ENCODE peak calls at places on chromosomes 1 and 21, in nine cellular contexts. One of them, this sample, is unnamed.

GRCh38 chr1:164765557-164765956 is 206.6 kb downstream of the PBX1 start:
- DNase-seq in NB4: no peak
- DNase-seq in stimulated activated CD8-positive, alpha-beta memory T cell treated with anti-CD3 and anti-CD28 coated beads, Interleukin-4, amount 100 ng/mL, for 24 hours: no peak
- DNase-seq in lower lobe of right lung: no peak
- DNase-seq in cardiac septum: no peak
- DNase-seq in mesendoderm: peak
- DNase-seq in epithelial cell of esophagus: peak
- DNase-seq in HCEC 1CT: peak
- DNase-seq in mucosa of descending colon: no peak
- DNase-seq in this sample: peak

GRCh38 chr1:159279754-159280153 is 22.4 kb upstream of the FCER1A start:
- DNase-seq in HCEC 1CT: peak
- DNase-seq in stimulated activated CD8-positive, alpha-beta memory T cell treated with anti-CD3 and anti-CD28 coated beads, Interleukin-4, amount 100 ng/mL, for 24 hours: no peak
- DNase-seq in mesendoderm: no peak
- DNase-seq in lower lobe of right lung: no peak
- DNase-seq in NB4: no peak
- DNase-seq in cardiac septum: no peak
- DNase-seq in mucosa of descending colon: no peak
- DNase-seq in epithelial cell of esophagus: no peak
- DNase-seq in this sample: no peak

GRCh38 chr1:157622471-157622870 is 24.6 kb upstream of the FCRL4 start:
- DNase-seq in mucosa of descending colon: no peak
- DNase-seq in HCEC 1CT: no peak
- DNase-seq in mesendoderm: no peak
- DNase-seq in epithelial cell of esophagus: no peak
- DNase-seq in NB4: no peak
- DNase-seq in stimulated activated CD8-positive, alpha-beta memory T cell treated with anti-CD3 and anti-CD28 coated beads, Interleukin-4, amount 100 ng/mL, for 24 hours: no peak
- DNase-seq in cardiac septum: no peak
- DNase-seq in lower lobe of right lung: no peak
- DNase-seq in this sample: no peak

GRCh38 chr21:37763298-37763697 is 153.0 kb downstream of the KCNJ6 start:
- DNase-seq in HCEC 1CT: no peak
- DNase-seq in NB4: no peak
- DNase-seq in epithelial cell of esophagus: no peak
- DNase-seq in mucosa of descending colon: no peak
- DNase-seq in mesendoderm: no peak
- DNase-seq in lower lobe of right lung: no peak
- DNase-seq in stimulated activated CD8-positive, alpha-beta memory T cell treated with anti-CD3 and anti-CD28 coated beads, Interleukin-4, amount 100 ng/mL, for 24 hours: no peak
- DNase-seq in cardiac septum: no peak
- DNase-seq in this sample: no peak

GRCh38 chr1:153553691-153554608 is 4.9 kb upstream of the S100A3 start:
- DNase-seq in stimulated activated CD8-positive, alpha-beta memory T cell treated with anti-CD3 and anti-CD28 coated beads, Interleukin-4, amount 100 ng/mL, for 24 hours: no peak
- DNase-seq in mucosa of descending colon: no peak
- DNase-seq in HCEC 1CT: no peak
- DNase-seq in mesendoderm: no peak
- DNase-seq in NB4: no peak
- DNase-seq in lower lobe of right lung: no peak
- DNase-seq in epithelial cell of esophagus: peak
- DNase-seq in cardiac septum: no peak
- DNase-seq in this sample: no peak

GRCh38 chr1:19877821-19878636 is 4.2 kb upstream of the OTUD3 start:
- DNase-seq in cardiac septum: no peak
- DNase-seq in mesendoderm: peak
- DNase-seq in NB4: peak
- DNase-seq in epithelial cell of esophagus: peak
- DNase-seq in stimulated activated CD8-positive, alpha-beta memory T cell treated with anti-CD3 and anti-CD28 coated beads, Interleukin-4, amount 100 ng/mL, for 24 hours: no peak
- DNase-seq in lower lobe of right lung: no peak
- DNase-seq in mucosa of descending colon: no peak
- DNase-seq in HCEC 1CT: no peak
- DNase-seq in this sample: no peak

GRCh38 chr1:200897188-200897710 is 2.5 kb downstream of the INAVA start:
- DNase-seq in epithelial cell of esophagus: no peak
- DNase-seq in mucosa of descending colon: no peak
- DNase-seq in NB4: no peak
- DNase-seq in HCEC 1CT: no peak
- DNase-seq in cardiac septum: no peak
- DNase-seq in lower lobe of right lung: no peak
- DNase-seq in mesendoderm: no peak
- DNase-seq in stimulated activated CD8-positive, alpha-beta memory T cell treated with anti-CD3 and anti-CD28 coated beads, Interleukin-4, amount 100 ng/mL, for 24 hours: no peak
- DNase-seq in this sample: no peak

GRCh38 chr1:160103658-160104519 is 5.5 kb upstream of the IGSF8 start:
- DNase-seq in HCEC 1CT: no peak
- DNase-seq in mucosa of descending colon: no peak
- DNase-seq in mesendoderm: no peak
- DNase-seq in NB4: no peak
- DNase-seq in lower lobe of right lung: no peak
- DNase-seq in stimulated activated CD8-positive, alpha-beta memory T cell treated with anti-CD3 and anti-CD28 coated beads, Interleukin-4, amount 100 ng/mL, for 24 hours: no peak
- DNase-seq in cardiac septum: no peak
- DNase-seq in epithelial cell of esophagus: no peak
- DNase-seq in this sample: no peak

GRCh38 chr1:202085682-202086373 is 36.9 kb upstream of the GPR37L1 start:
- DNase-seq in epithelial cell of esophagus: no peak
- DNase-seq in mucosa of descending colon: no peak
- DNase-seq in stimulated activated CD8-positive, alpha-beta memory T cell treated with anti-CD3 and anti-CD28 coated beads, Interleukin-4, amount 100 ng/mL, for 24 hours: no peak
- DNase-seq in cardiac septum: no peak
- DNase-seq in lower lobe of right lung: no peak
- DNase-seq in HCEC 1CT: no peak
- DNase-seq in NB4: no peak
- DNase-seq in mesendoderm: peak
- DNase-seq in this sample: peak

GRCh38 chr21:45330075-45330781 is 42.5 kb upstream of the POFUT2 start:
- DNase-seq in mucosa of descending colon: peak
- DNase-seq in stimulated activated CD8-positive, alpha-beta memory T cell treated with anti-CD3 and anti-CD28 coated beads, Interleukin-4, amount 100 ng/mL, for 24 hours: no peak
- DNase-seq in epithelial cell of esophagus: peak
- DNase-seq in NB4: no peak
- DNase-seq in mesendoderm: peak
- DNase-seq in cardiac septum: no peak
- DNase-seq in HCEC 1CT: peak
- DNase-seq in lower lobe of right lung: peak
- DNase-seq in this sample: peak

GRCh38 chr1:181499825-181500224 is 16.5 kb downstream of the CACNA1E start:
- DNase-seq in epithelial cell of esophagus: peak
- DNase-seq in mesendoderm: no peak
- DNase-seq in HCEC 1CT: no peak
- DNase-seq in stimulated activated CD8-positive, alpha-beta memory T cell treated with anti-CD3 and anti-CD28 coated beads, Interleukin-4, amount 100 ng/mL, for 24 hours: no peak
- DNase-seq in lower lobe of right lung: no peak
- DNase-seq in NB4: no peak
- DNase-seq in mucosa of descending colon: no peak
- DNase-seq in cardiac septum: no peak
- DNase-seq in this sample: no peak

GRCh38 chr1:236289492-236290131 is 7.9 kb upstream of the ERO1B start:
- DNase-seq in HCEC 1CT: no peak
- DNase-seq in NB4: no peak
- DNase-seq in stimulated activated CD8-positive, alpha-beta memory T cell treated with anti-CD3 and anti-CD28 coated beads, Interleukin-4, amount 100 ng/mL, for 24 hours: no peak
- DNase-seq in mesendoderm: no peak
- DNase-seq in cardiac septum: no peak
- DNase-seq in lower lobe of right lung: no peak
- DNase-seq in epithelial cell of esophagus: no peak
- DNase-seq in mucosa of descending colon: no peak
- DNase-seq in this sample: no peak

GRCh38 chr1:230212405-230212936 is 145.4 kb downstream of the GALNT2 start:
- DNase-seq in cardiac septum: no peak
- DNase-seq in NB4: no peak
- DNase-seq in HCEC 1CT: no peak
- DNase-seq in mucosa of descending colon: no peak
- DNase-seq in lower lobe of right lung: no peak
- DNase-seq in epithelial cell of esophagus: no peak
- DNase-seq in stimulated activated CD8-positive, alpha-beta memory T cell treated with anti-CD3 and anti-CD28 coated beads, Interleukin-4, amount 100 ng/mL, for 24 hours: no peak
- DNase-seq in mesendoderm: no peak
- DNase-seq in this sample: no peak

GRCh38 chr1:38962113-38962512 is 20.5 kb upstream of the RHBDL2 start:
- DNase-seq in cardiac septum: no peak
- DNase-seq in lower lobe of right lung: no peak
- DNase-seq in mesendoderm: no peak
- DNase-seq in NB4: peak
- DNase-seq in stimulated activated CD8-positive, alpha-beta memory T cell treated with anti-CD3 and anti-CD28 coated beads, Interleukin-4, amount 100 ng/mL, for 24 hours: no peak
- DNase-seq in mucosa of descending colon: no peak
- DNase-seq in epithelial cell of esophagus: peak
- DNase-seq in HCEC 1CT: peak
- DNase-seq in this sample: peak

GRCh38 chr1:107993920-107994319 is 28.9 kb upstream of the VAV3 start:
- DNase-seq in mesendoderm: no peak
- DNase-seq in epithelial cell of esophagus: peak
- DNase-seq in mucosa of descending colon: no peak
- DNase-seq in lower lobe of right lung: no peak
- DNase-seq in HCEC 1CT: no peak
- DNase-seq in stimulated activated CD8-positive, alpha-beta memory T cell treated with anti-CD3 and anti-CD28 coated beads, Interleukin-4, amount 100 ng/mL, for 24 hours: no peak
- DNase-seq in cardiac septum: no peak
- DNase-seq in NB4: no peak
- DNase-seq in this sample: no peak

GRCh38 chr1:151798571-151798970 is 6.6 kb downstream of the LINGO4 start:
- DNase-seq in lower lobe of right lung: no peak
- DNase-seq in cardiac septum: no peak
- DNase-seq in stimulated activated CD8-positive, alpha-beta memory T cell treated with anti-CD3 and anti-CD28 coated beads, Interleukin-4, amount 100 ng/mL, for 24 hours: no peak
- DNase-seq in NB4: no peak
- DNase-seq in mesendoderm: no peak
- DNase-seq in mucosa of descending colon: no peak
- DNase-seq in epithelial cell of esophagus: no peak
- DNase-seq in HCEC 1CT: no peak
- DNase-seq in this sample: no peak

GRCh38 chr1:221921936-221922335 is 180.0 kb upstream of the DUSP10 start:
- DNase-seq in NB4: no peak
- DNase-seq in epithelial cell of esophagus: peak
- DNase-seq in cardiac septum: no peak
- DNase-seq in mesendoderm: no peak
- DNase-seq in mucosa of descending colon: no peak
- DNase-seq in lower lobe of right lung: no peak
- DNase-seq in stimulated activated CD8-positive, alpha-beta memory T cell treated with anti-CD3 and anti-CD28 coated beads, Interleukin-4, amount 100 ng/mL, for 24 hours: no peak
- DNase-seq in HCEC 1CT: no peak
- DNase-seq in this sample: peak

GRCh38 chr1:61012365-61012764 is 70.0 kb upstream of the NFIA start:
- DNase-seq in mucosa of descending colon: no peak
- DNase-seq in cardiac septum: no peak
- DNase-seq in HCEC 1CT: no peak
- DNase-seq in stimulated activated CD8-positive, alpha-beta memory T cell treated with anti-CD3 and anti-CD28 coated beads, Interleukin-4, amount 100 ng/mL, for 24 hours: no peak
- DNase-seq in epithelial cell of esophagus: no peak
- DNase-seq in NB4: no peak
- DNase-seq in mesendoderm: no peak
- DNase-seq in lower lobe of right lung: no peak
- DNase-seq in this sample: no peak

GRCh38 chr1:15345711-15346355 is 63.9 kb upstream of the EFHD2 start:
- DNase-seq in cardiac septum: no peak
- DNase-seq in mucosa of descending colon: peak
- DNase-seq in mesendoderm: no peak
- DNase-seq in lower lobe of right lung: peak
- DNase-seq in stimulated activated CD8-positive, alpha-beta memory T cell treated with anti-CD3 and anti-CD28 coated beads, Interleukin-4, amount 100 ng/mL, for 24 hours: peak
- DNase-seq in NB4: peak
- DNase-seq in HCEC 1CT: no peak
- DNase-seq in epithelial cell of esophagus: peak
- DNase-seq in this sample: no peak

GRCh38 chr1:211920141-211920572 is 89.6 kb upstream of the LPGAT1 start:
- DNase-seq in HCEC 1CT: no peak
- DNase-seq in mucosa of descending colon: no peak
- DNase-seq in lower lobe of right lung: no peak
- DNase-seq in cardiac septum: no peak
- DNase-seq in stimulated activated CD8-positive, alpha-beta memory T cell treated with anti-CD3 and anti-CD28 coated beads, Interleukin-4, amount 100 ng/mL, for 24 hours: no peak
- DNase-seq in NB4: no peak
- DNase-seq in mesendoderm: no peak
- DNase-seq in epithelial cell of esophagus: no peak
- DNase-seq in this sample: peak

GRCh38 chr1:180994262-180994661 is 28.4 kb downstream of the STX6 start:
- DNase-seq in cardiac septum: no peak
- DNase-seq in lower lobe of right lung: no peak
- DNase-seq in NB4: no peak
- DNase-seq in mesendoderm: peak
- DNase-seq in epithelial cell of esophagus: peak
- DNase-seq in mucosa of descending colon: no peak
- DNase-seq in stimulated activated CD8-positive, alpha-beta memory T cell treated with anti-CD3 and anti-CD28 coated beads, Interleukin-4, amount 100 ng/mL, for 24 hours: no peak
- DNase-seq in HCEC 1CT: peak
- DNase-seq in this sample: peak

GRCh38 chr1:176735201-176735600 is 272.2 kb downstream of the PAPPA2 start:
- DNase-seq in mesendoderm: no peak
- DNase-seq in NB4: no peak
- DNase-seq in cardiac septum: no peak
- DNase-seq in mucosa of descending colon: no peak
- DNase-seq in epithelial cell of esophagus: no peak
- DNase-seq in stimulated activated CD8-positive, alpha-beta memory T cell treated with anti-CD3 and anti-CD28 coated beads, Interleukin-4, amount 100 ng/mL, for 24 hours: no peak
- DNase-seq in lower lobe of right lung: no peak
- DNase-seq in HCEC 1CT: no peak
- DNase-seq in this sample: no peak

GRCh38 chr1:1117469-1117831 is 1.6 kb upstream of the C1orf159 start:
- DNase-seq in lower lobe of right lung: peak
- DNase-seq in mucosa of descending colon: no peak
- DNase-seq in mesendoderm: no peak
- DNase-seq in HCEC 1CT: no peak
- DNase-seq in stimulated activated CD8-positive, alpha-beta memory T cell treated with anti-CD3 and anti-CD28 coated beads, Interleukin-4, amount 100 ng/mL, for 24 hours: no peak
- DNase-seq in epithelial cell of esophagus: no peak
- DNase-seq in NB4: peak
- DNase-seq in cardiac septum: no peak
- DNase-seq in this sample: no peak

GRCh38 chr21:16841917-16842316 is 670.9 kb upstream of the CXADR start:
- DNase-seq in stimulated activated CD8-positive, alpha-beta memory T cell treated with anti-CD3 and anti-CD28 coated beads, Interleukin-4, amount 100 ng/mL, for 24 hours: no peak
- DNase-seq in NB4: no peak
- DNase-seq in lower lobe of right lung: no peak
- DNase-seq in mesendoderm: no peak
- DNase-seq in mucosa of descending colon: no peak
- DNase-seq in epithelial cell of esophagus: no peak
- DNase-seq in HCEC 1CT: no peak
- DNase-seq in cardiac septum: no peak
- DNase-seq in this sample: no peak

GRCh38 chr21:44751799-44752636 is 40.6 kb upstream of the TSPEAR start:
- DNase-seq in cardiac septum: no peak
- DNase-seq in epithelial cell of esophagus: no peak
- DNase-seq in mesendoderm: no peak
- DNase-seq in HCEC 1CT: no peak
- DNase-seq in lower lobe of right lung: no peak
- DNase-seq in NB4: no peak
- DNase-seq in stimulated activated CD8-positive, alpha-beta memory T cell treated with anti-CD3 and anti-CD28 coated beads, Interleukin-4, amount 100 ng/mL, for 24 hours: no peak
- DNase-seq in mucosa of descending colon: no peak
- DNase-seq in this sample: no peak

GRCh38 chr1:211723273-211723672 is 47.9 kb upstream of the NEK2 start:
- DNase-seq in epithelial cell of esophagus: no peak
- DNase-seq in HCEC 1CT: no peak
- DNase-seq in cardiac septum: no peak
- DNase-seq in NB4: no peak
- DNase-seq in mucosa of descending colon: no peak
- DNase-seq in lower lobe of right lung: no peak
- DNase-seq in mesendoderm: no peak
- DNase-seq in stimulated activated CD8-positive, alpha-beta memory T cell treated with anti-CD3 and anti-CD28 coated beads, Interleukin-4, amount 100 ng/mL, for 24 hours: no peak
- DNase-seq in this sample: no peak

GRCh38 chr1:207805841-207806421 is 54.1 kb downstream of the CD46 start:
- DNase-seq in stimulated activated CD8-positive, alpha-beta memory T cell treated with anti-CD3 and anti-CD28 coated beads, Interleukin-4, amount 100 ng/mL, for 24 hours: no peak
- DNase-seq in lower lobe of right lung: peak
- DNase-seq in mesendoderm: no peak
- DNase-seq in cardiac septum: peak
- DNase-seq in mucosa of descending colon: no peak
- DNase-seq in HCEC 1CT: peak
- DNase-seq in NB4: no peak
- DNase-seq in epithelial cell of esophagus: peak
- DNase-seq in this sample: peak

GRCh38 chr1:17673335-17674075 is 81.6 kb upstream of the ACTL8 start:
- DNase-seq in mesendoderm: no peak
- DNase-seq in lower lobe of right lung: no peak
- DNase-seq in HCEC 1CT: no peak
- DNase-seq in cardiac septum: no peak
- DNase-seq in NB4: peak
- DNase-seq in mucosa of descending colon: no peak
- DNase-seq in stimulated activated CD8-positive, alpha-beta memory T cell treated with anti-CD3 and anti-CD28 coated beads, Interleukin-4, amount 100 ng/mL, for 24 hours: no peak
- DNase-seq in epithelial cell of esophagus: no peak
- DNase-seq in this sample: no peak

GRCh38 chr1:58618303-58618702 is 41.3 kb upstream of the TACSTD2 start:
- DNase-seq in mucosa of descending colon: no peak
- DNase-seq in HCEC 1CT: peak
- DNase-seq in mesendoderm: no peak
- DNase-seq in lower lobe of right lung: peak
- DNase-seq in cardiac septum: no peak
- DNase-seq in stimulated activated CD8-positive, alpha-beta memory T cell treated with anti-CD3 and anti-CD28 coated beads, Interleukin-4, amount 100 ng/mL, for 24 hours: no peak
- DNase-seq in NB4: peak
- DNase-seq in epithelial cell of esophagus: peak
- DNase-seq in this sample: peak

GRCh38 chr1:174788981-174789380 is 210.8 kb upstream of the CACYBP start:
- DNase-seq in stimulated activated CD8-positive, alpha-beta memory T cell treated with anti-CD3 and anti-CD28 coated beads, Interleukin-4, amount 100 ng/mL, for 24 hours: no peak
- DNase-seq in mucosa of descending colon: no peak
- DNase-seq in mesendoderm: no peak
- DNase-seq in cardiac septum: no peak
- DNase-seq in HCEC 1CT: peak
- DNase-seq in lower lobe of right lung: no peak
- DNase-seq in epithelial cell of esophagus: peak
- DNase-seq in NB4: peak
- DNase-seq in this sample: peak

GRCh38 chr1:210792703-210793102 is 341.2 kb downstream of the KCNH1 start:
- DNase-seq in mucosa of descending colon: no peak
- DNase-seq in lower lobe of right lung: no peak
- DNase-seq in stimulated activated CD8-positive, alpha-beta memory T cell treated with anti-CD3 and anti-CD28 coated beads, Interleukin-4, amount 100 ng/mL, for 24 hours: no peak
- DNase-seq in HCEC 1CT: peak
- DNase-seq in cardiac septum: no peak
- DNase-seq in NB4: peak
- DNase-seq in mesendoderm: peak
- DNase-seq in epithelial cell of esophagus: peak
- DNase-seq in this sample: peak

This sample was measured in IMR-90.